ENCODE peak calls at places on chromosome 3, in eight cellular contexts. L, J, F, Z, M, O, E and R are unnamed samples.

GRCh38 chr3:179321585-179322322 is 1.1 kb upstream of the ZNF639 start:
- DNase-seq in L (no peak), J (peak), F (no peak), Z (peak), M (peak), O (no peak), E (peak), R (no peak)

GRCh38 chr3:32568953-32569352 is 1.7 kb downstream of the DYNC1LI1 start:
- DNase-seq in L (no peak), J (peak), F (no peak), Z (no peak), M (no peak), O (no peak), E (no peak), R (no peak)

GRCh38 chr3:194296448-194296831 is 54.7 kb downstream of the CPN2 start:
- DNase-seq in L (peak), J (peak), F (no peak), Z (peak), M (peak), O (no peak), E (peak), R (no peak)

GRCh38 chr3:123883656-123884257 is 375 bp downstream of the MYLK start:
- DNase-seq in L (peak), J (no peak), F (no peak), Z (no peak), M (no peak), O (no peak), E (no peak), R (no peak)

GRCh38 chr3:9308298-9308990 is 54.4 kb upstream of the THUMPD3 start:
- DNase-seq in L (no peak), J (no peak), F (no peak), Z (no peak), M (no peak), O (no peak), E (no peak), R (no peak)

GRCh38 chr3:18500322-18500721 is 75.2 kb upstream of the SATB1 start:
- DNase-seq in L (no peak), J (peak), F (no peak), Z (no peak), M (no peak), O (no peak), E (no peak), R (no peak)

GRCh38 chr3:31699309-31699953 is 166.7 kb downstream of the STT3B start:
- DNase-seq in L (no peak), J (peak), F (no peak), Z (no peak), M (no peak), O (no peak), E (no peak), R (no peak)

GRCh38 chr3:29186131-29186599 is 94.7 kb upstream of the RBMS3 start:
- DNase-seq in L (no peak), J (peak), F (no peak), Z (no peak), M (peak), O (no peak), E (no peak), R (no peak)